ENCODE peak calls at places on chromosomes 3 and 15, in nine cellular contexts. One of them, this sample, is unnamed.
A peak's percentile ranks its signal among the peaks of the same experiment; 100 is the strongest.

GRCh38 chr3:125055165-125055912 is 458 bp downstream of the HEG1 start:
- DNase-seq in stimulated activated naive B cell treated with anti-CD40 and anti-IgM and Interleukin-4, amounts not matched to agents 10 μg/mL and 1 μg/mL and 100 μg/mL, for 72 hours: peak; percentile 20
- DNase-seq in activated CD8-positive, alpha-beta memory T cell treated with anti-CD3 and anti-CD28 coated beads for 4 hours: no peak
- DNase-seq in AG09309: no peak
- DNase-seq in fibroblast of the conjunctiva: no peak
- DNase-seq in activated CD4-positive, alpha-beta T cell treated with anti-CD3 and anti-CD28 coated beads, Interleukin-2, amount 10 ng/mL, durations not matched to agents 7 days and 5 days: peak; percentile 11
- DNase-seq in posterior cingulate gyrus: no peak
- DNase-seq in cardiac muscle cell: no peak
- DNase-seq in astrocyte of the spinal cord: no peak
- DNase-seq in this sample: no peak

GRCh38 chr3:31581660-31582059 is 48.9 kb downstream of the STT3B start:
- DNase-seq in activated CD8-positive, alpha-beta memory T cell treated with anti-CD3 and anti-CD28 coated beads for 4 hours: no peak
- DNase-seq in cardiac muscle cell: no peak
- DNase-seq in AG09309: no peak
- DNase-seq in activated CD4-positive, alpha-beta T cell treated with anti-CD3 and anti-CD28 coated beads, Interleukin-2, amount 10 ng/mL, durations not matched to agents 7 days and 5 days: no peak
- DNase-seq in stimulated activated naive B cell treated with anti-CD40 and anti-IgM and Interleukin-4, amounts not matched to agents 10 μg/mL and 1 μg/mL and 100 μg/mL, for 72 hours: no peak
- DNase-seq in astrocyte of the spinal cord: no peak
- DNase-seq in fibroblast of the conjunctiva: no peak
- DNase-seq in posterior cingulate gyrus: no peak
- DNase-seq in this sample: no peak

GRCh38 chr3:52205727-52206372 is 7.9 kb downstream of the ALAS1 start:
- DNase-seq in astrocyte of the spinal cord: peak; percentile 39
- DNase-seq in activated CD4-positive, alpha-beta T cell treated with anti-CD3 and anti-CD28 coated beads, Interleukin-2, amount 10 ng/mL, durations not matched to agents 7 days and 5 days: no peak
- DNase-seq in stimulated activated naive B cell treated with anti-CD40 and anti-IgM and Interleukin-4, amounts not matched to agents 10 μg/mL and 1 μg/mL and 100 μg/mL, for 72 hours: no peak
- DNase-seq in activated CD8-positive, alpha-beta memory T cell treated with anti-CD3 and anti-CD28 coated beads for 4 hours: no peak
- DNase-seq in posterior cingulate gyrus: no peak
- DNase-seq in fibroblast of the conjunctiva: no peak
- DNase-seq in cardiac muscle cell: no peak
- DNase-seq in AG09309: no peak
- DNase-seq in this sample: no peak

GRCh38 chr3:71271616-71272015 is 311.9 kb downstream of the FOXP1 start:
- DNase-seq in fibroblast of the conjunctiva: no peak
- DNase-seq in activated CD8-positive, alpha-beta memory T cell treated with anti-CD3 and anti-CD28 coated beads for 4 hours: no peak
- DNase-seq in stimulated activated naive B cell treated with anti-CD40 and anti-IgM and Interleukin-4, amounts not matched to agents 10 μg/mL and 1 μg/mL and 100 μg/mL, for 72 hours: no peak
- DNase-seq in AG09309: no peak
- DNase-seq in astrocyte of the spinal cord: peak; percentile 75
- DNase-seq in cardiac muscle cell: no peak
- DNase-seq in activated CD4-positive, alpha-beta T cell treated with anti-CD3 and anti-CD28 coated beads, Interleukin-2, amount 10 ng/mL, durations not matched to agents 7 days and 5 days: no peak
- DNase-seq in posterior cingulate gyrus: no peak
- DNase-seq in this sample: no peak

GRCh38 chr15:60890361-60890991 is 338.6 kb downstream of the RORA start:
- DNase-seq in astrocyte of the spinal cord: no peak
- DNase-seq in fibroblast of the conjunctiva: no peak
- DNase-seq in activated CD4-positive, alpha-beta T cell treated with anti-CD3 and anti-CD28 coated beads, Interleukin-2, amount 10 ng/mL, durations not matched to agents 7 days and 5 days: no peak
- DNase-seq in cardiac muscle cell: no peak
- DNase-seq in posterior cingulate gyrus: no peak
- DNase-seq in stimulated activated naive B cell treated with anti-CD40 and anti-IgM and Interleukin-4, amounts not matched to agents 10 μg/mL and 1 μg/mL and 100 μg/mL, for 72 hours: no peak
- DNase-seq in AG09309: no peak
- DNase-seq in activated CD8-positive, alpha-beta memory T cell treated with anti-CD3 and anti-CD28 coated beads for 4 hours: no peak
- DNase-seq in this sample: no peak

GRCh38 chr15:98548172-98548971 is 100.0 kb upstream of the IGF1R start:
- DNase-seq in astrocyte of the spinal cord: peak; percentile 51
- DNase-seq in activated CD8-positive, alpha-beta memory T cell treated with anti-CD3 and anti-CD28 coated beads for 4 hours: peak; percentile 9
- DNase-seq in posterior cingulate gyrus: peak; percentile 55
- DNase-seq in fibroblast of the conjunctiva: peak; percentile 65
- DNase-seq in cardiac muscle cell: peak; percentile 67
- DNase-seq in AG09309: no peak
- DNase-seq in stimulated activated naive B cell treated with anti-CD40 and anti-IgM and Interleukin-4, amounts not matched to agents 10 μg/mL and 1 μg/mL and 100 μg/mL, for 72 hours: peak; percentile 34
- DNase-seq in activated CD4-positive, alpha-beta T cell treated with anti-CD3 and anti-CD28 coated beads, Interleukin-2, amount 10 ng/mL, durations not matched to agents 7 days and 5 days: peak; percentile 16
- DNase-seq in this sample: no peak

GRCh38 chr15:93028632-93029612 is 60.1 kb downstream of the RGMA start:
- DNase-seq in cardiac muscle cell: no peak
- DNase-seq in activated CD4-positive, alpha-beta T cell treated with anti-CD3 and anti-CD28 coated beads, Interleukin-2, amount 10 ng/mL, durations not matched to agents 7 days and 5 days: no peak
- DNase-seq in astrocyte of the spinal cord: peak; percentile 87
- DNase-seq in AG09309: peak; percentile 96
- DNase-seq in fibroblast of the conjunctiva: peak; percentile 98
- DNase-seq in posterior cingulate gyrus: peak; percentile 53
- DNase-seq in stimulated activated naive B cell treated with anti-CD40 and anti-IgM and Interleukin-4, amounts not matched to agents 10 μg/mL and 1 μg/mL and 100 μg/mL, for 72 hours: no peak
- DNase-seq in activated CD8-positive, alpha-beta memory T cell treated with anti-CD3 and anti-CD28 coated beads for 4 hours: no peak
- DNase-seq in this sample: no peak

GRCh38 chr3:186909078-186909853 is 21.1 kb upstream of the ST6GAL1 start:
- DNase-seq in fibroblast of the conjunctiva: no peak
- DNase-seq in astrocyte of the spinal cord: peak; percentile 30
- DNase-seq in cardiac muscle cell: no peak
- DNase-seq in activated CD4-positive, alpha-beta T cell treated with anti-CD3 and anti-CD28 coated beads, Interleukin-2, amount 10 ng/mL, durations not matched to agents 7 days and 5 days: peak; percentile 90
- DNase-seq in stimulated activated naive B cell treated with anti-CD40 and anti-IgM and Interleukin-4, amounts not matched to agents 10 μg/mL and 1 μg/mL and 100 μg/mL, for 72 hours: peak; percentile 50
- DNase-seq in activated CD8-positive, alpha-beta memory T cell treated with anti-CD3 and anti-CD28 coated beads for 4 hours: peak; percentile 50
- DNase-seq in AG09309: no peak
- DNase-seq in posterior cingulate gyrus: no peak
- DNase-seq in this sample: no peak

GRCh38 chr3:149364624-149365023 is 12.8 kb downstream of the TM4SF1 start:
- DNase-seq in fibroblast of the conjunctiva: no peak
- DNase-seq in cardiac muscle cell: no peak
- DNase-seq in activated CD8-positive, alpha-beta memory T cell treated with anti-CD3 and anti-CD28 coated beads for 4 hours: no peak
- DNase-seq in AG09309: no peak
- DNase-seq in astrocyte of the spinal cord: no peak
- DNase-seq in activated CD4-positive, alpha-beta T cell treated with anti-CD3 and anti-CD28 coated beads, Interleukin-2, amount 10 ng/mL, durations not matched to agents 7 days and 5 days: no peak
- DNase-seq in stimulated activated naive B cell treated with anti-CD40 and anti-IgM and Interleukin-4, amounts not matched to agents 10 μg/mL and 1 μg/mL and 100 μg/mL, for 72 hours: no peak
- DNase-seq in posterior cingulate gyrus: no peak
- DNase-seq in this sample: no peak